ENCODE peak calls at places on chromosomes 4 and X, in eight cellular contexts. One of them, this sample, is unnamed.

GRCh38 chr4:141497627-141498026 is 138.8 kb upstream of the IL15 start:
- DNase-seq in suprapubic skin: no peak
- DNase-seq in tibial artery: no peak
- DNase-seq in left lung: no peak
- DNase-seq in mammary epithelial cell: peak
- DNase-seq in astrocyte: no peak
- DNase-seq in brain microvascular endothelial cell: no peak
- DNase-seq in fibroblast of pulmonary artery: no peak
- DNase-seq in this sample: no peak

GRCh38 chr4:156330436-156331031 is 376.9 kb upstream of the CTSO start:
- DNase-seq in astrocyte: no peak
- DNase-seq in tibial artery: no peak
- DNase-seq in suprapubic skin: no peak
- DNase-seq in fibroblast of pulmonary artery: no peak
- DNase-seq in mammary epithelial cell: no peak
- DNase-seq in brain microvascular endothelial cell: no peak
- DNase-seq in left lung: no peak
- DNase-seq in this sample: no peak

GRCh38 chrX:18194688-18195087 is 26.0 kb downstream of the BEND2 start:
- DNase-seq in astrocyte: no peak
- DNase-seq in suprapubic skin: no peak
- DNase-seq in left lung: no peak
- DNase-seq in mammary epithelial cell: no peak
- DNase-seq in tibial artery: no peak
- DNase-seq in fibroblast of pulmonary artery: no peak
- DNase-seq in brain microvascular endothelial cell: no peak
- DNase-seq in this sample: no peak

GRCh38 chr4:153649572-153649991 is 34.5 kb upstream of the TLR2 start:
- DNase-seq in mammary epithelial cell: peak
- DNase-seq in tibial artery: no peak
- DNase-seq in brain microvascular endothelial cell: peak
- DNase-seq in fibroblast of pulmonary artery: peak
- DNase-seq in suprapubic skin: no peak
- DNase-seq in astrocyte: peak
- DNase-seq in left lung: no peak
- DNase-seq in this sample: no peak

GRCh38 chr4:19300213-19300612 is 951.5 kb upstream of the SLIT2 start:
- DNase-seq in brain microvascular endothelial cell: no peak
- DNase-seq in suprapubic skin: no peak
- DNase-seq in astrocyte: peak
- DNase-seq in tibial artery: no peak
- DNase-seq in left lung: no peak
- DNase-seq in mammary epithelial cell: no peak
- DNase-seq in fibroblast of pulmonary artery: no peak
- DNase-seq in this sample: no peak

GRCh38 chr4:177386416-177386815 is 55.8 kb downstream of the AGA start:
- DNase-seq in suprapubic skin: no peak
- DNase-seq in mammary epithelial cell: no peak
- DNase-seq in brain microvascular endothelial cell: no peak
- DNase-seq in fibroblast of pulmonary artery: no peak
- DNase-seq in astrocyte: no peak
- DNase-seq in left lung: no peak
- DNase-seq in tibial artery: no peak
- DNase-seq in this sample: no peak

GRCh38 chr4:107589269-107589668 is 130.8 kb downstream of the PAPSS1 start:
- DNase-seq in left lung: no peak
- DNase-seq in astrocyte: no peak
- DNase-seq in tibial artery: no peak
- DNase-seq in fibroblast of pulmonary artery: no peak
- DNase-seq in brain microvascular endothelial cell: no peak
- DNase-seq in suprapubic skin: no peak
- DNase-seq in mammary epithelial cell: no peak
- DNase-seq in this sample: no peak

GRCh38 chr4:158443731-158444130 is 78.0 kb upstream of the RXFP1 start:
- DNase-seq in astrocyte: no peak
- DNase-seq in fibroblast of pulmonary artery: peak
- DNase-seq in mammary epithelial cell: no peak
- DNase-seq in left lung: no peak
- DNase-seq in suprapubic skin: no peak
- DNase-seq in tibial artery: no peak
- DNase-seq in brain microvascular endothelial cell: no peak
- DNase-seq in this sample: no peak

GRCh38 chr4:125243835-125244397 is 70.8 kb upstream of the FAT4 start:
- DNase-seq in suprapubic skin: no peak
- DNase-seq in mammary epithelial cell: peak
- DNase-seq in fibroblast of pulmonary artery: peak
- DNase-seq in brain microvascular endothelial cell: no peak
- DNase-seq in astrocyte: peak
- DNase-seq in left lung: no peak
- DNase-seq in tibial artery: no peak
- DNase-seq in this sample: no peak

GRCh38 chr4:41567186-41567585 is 29.2 kb downstream of the LIMCH1 start:
- DNase-seq in mammary epithelial cell: no peak
- DNase-seq in tibial artery: no peak
- DNase-seq in suprapubic skin: no peak
- DNase-seq in fibroblast of pulmonary artery: no peak
- DNase-seq in left lung: no peak
- DNase-seq in brain microvascular endothelial cell: no peak
- DNase-seq in astrocyte: no peak
- DNase-seq in this sample: no peak

GRCh38 chrX:319579-320125 is 1.1 kb upstream of the GTPBP6 start:
- DNase-seq in mammary epithelial cell: no peak
- DNase-seq in tibial artery: peak
- DNase-seq in suprapubic skin: peak
- DNase-seq in fibroblast of pulmonary artery: no peak
- DNase-seq in brain microvascular endothelial cell: no peak
- DNase-seq in left lung: peak
- DNase-seq in astrocyte: no peak
- DNase-seq in this sample: no peak

GRCh38 chrX:13059676-13060499 is 15.5 kb upstream of the FAM9C start:
- DNase-seq in suprapubic skin: no peak
- DNase-seq in mammary epithelial cell: peak
- DNase-seq in left lung: no peak
- DNase-seq in brain microvascular endothelial cell: peak
- DNase-seq in fibroblast of pulmonary artery: no peak
- DNase-seq in astrocyte: peak
- DNase-seq in tibial artery: no peak
- DNase-seq in this sample: no peak

GRCh38 chr4:152996101-152996500 is 60.0 kb downstream of the FHDC1 start:
- DNase-seq in mammary epithelial cell: peak
- DNase-seq in tibial artery: no peak
- DNase-seq in fibroblast of pulmonary artery: no peak
- DNase-seq in left lung: no peak
- DNase-seq in brain microvascular endothelial cell: no peak
- DNase-seq in suprapubic skin: no peak
- DNase-seq in astrocyte: no peak
- DNase-seq in this sample: no peak

GRCh38 chr4:957231-957580 is 16.2 kb downstream of the DGKQ start:
- DNase-seq in suprapubic skin: no peak
- DNase-seq in left lung: no peak
- DNase-seq in fibroblast of pulmonary artery: no peak
- DNase-seq in astrocyte: no peak
- DNase-seq in brain microvascular endothelial cell: no peak
- DNase-seq in tibial artery: peak
- DNase-seq in mammary epithelial cell: no peak
- DNase-seq in this sample: no peak

GRCh38 chrX:129641941-129642340 is 12.8 kb downstream of the APLN start:
- DNase-seq in mammary epithelial cell: peak
- DNase-seq in suprapubic skin: no peak
- DNase-seq in left lung: no peak
- DNase-seq in astrocyte: peak
- DNase-seq in fibroblast of pulmonary artery: peak
- DNase-seq in tibial artery: no peak
- DNase-seq in brain microvascular endothelial cell: peak
- DNase-seq in this sample: no peak

GRCh38 chr4:72218953-72219352 is 187.2 kb downstream of the NPFFR2 start:
- DNase-seq in mammary epithelial cell: no peak
- DNase-seq in left lung: no peak
- DNase-seq in tibial artery: no peak
- DNase-seq in suprapubic skin: no peak
- DNase-seq in astrocyte: no peak
- DNase-seq in brain microvascular endothelial cell: no peak
- DNase-seq in fibroblast of pulmonary artery: no peak
- DNase-seq in this sample: no peak

GRCh38 chr4:101222156-101222845 is 125.0 kb downstream of the PPP3CA start:
- DNase-seq in mammary epithelial cell: no peak
- DNase-seq in fibroblast of pulmonary artery: peak
- DNase-seq in astrocyte: no peak
- DNase-seq in suprapubic skin: no peak
- DNase-seq in brain microvascular endothelial cell: no peak
- DNase-seq in tibial artery: no peak
- DNase-seq in left lung: no peak
- DNase-seq in this sample: no peak

DNA sequence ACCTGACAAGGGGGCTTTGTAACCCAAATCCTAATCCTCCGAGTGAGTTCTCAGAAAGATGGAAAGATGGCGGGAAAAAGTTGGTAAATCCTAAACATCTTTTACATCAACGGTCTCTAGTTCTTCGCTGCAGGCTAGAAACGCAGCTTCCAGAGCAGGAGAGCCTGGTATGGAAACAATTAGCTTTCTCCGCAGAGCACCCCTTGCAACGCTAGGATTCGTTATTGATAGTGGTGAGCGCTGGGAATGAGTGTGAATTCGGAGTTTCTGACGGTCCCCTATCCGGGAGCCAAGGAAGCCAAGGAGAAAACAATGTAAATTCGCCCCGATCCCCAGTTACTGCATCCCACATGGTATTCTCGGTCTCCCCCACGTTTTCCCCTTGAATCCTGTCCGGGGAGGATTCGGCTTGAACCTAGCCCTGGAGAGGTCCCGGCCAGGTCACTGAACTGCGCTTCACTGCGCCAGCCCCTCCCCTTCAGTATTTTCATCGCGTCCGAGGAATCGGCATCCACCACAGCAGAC is 4.7 kb upstream of the NEUROG2 start:
- DNase-seq in fibroblast of pulmonary artery: no peak
- DNase-seq in suprapubic skin: no peak
- DNase-seq in brain microvascular endothelial cell: no peak
- DNase-seq in astrocyte: no peak
- DNase-seq in tibial artery: no peak
- DNase-seq in left lung: no peak
- DNase-seq in mammary epithelial cell: no peak
- DNase-seq in this sample: no peak
- H3K4me3 ChIP-seq in fibroblast of pulmonary artery: no peak
- H3K4me3 ChIP-seq in suprapubic skin: no peak
- H3K4me3 ChIP-seq in brain microvascular endothelial cell: no peak
- H3K4me3 ChIP-seq in astrocyte: no peak
- H3K4me3 ChIP-seq in tibial artery: no peak
- H3K4me3 ChIP-seq in left lung: no peak
- H3K4me3 ChIP-seq in mammary epithelial cell: no peak
- H3K4me3 ChIP-seq in this sample: no peak

GRCh38 chrX:65679071-65679540 is 11.7 kb downstream of the MSN start:
- DNase-seq in left lung: no peak
- DNase-seq in brain microvascular endothelial cell: no peak
- DNase-seq in mammary epithelial cell: peak
- DNase-seq in fibroblast of pulmonary artery: peak
- DNase-seq in tibial artery: no peak
- DNase-seq in astrocyte: peak
- DNase-seq in suprapubic skin: no peak
- DNase-seq in this sample: no peak

GRCh38 chrX:65686246-65686645 is 18.8 kb downstream of the MSN start:
- DNase-seq in suprapubic skin: no peak
- DNase-seq in mammary epithelial cell: no peak
- DNase-seq in fibroblast of pulmonary artery: no peak
- DNase-seq in brain microvascular endothelial cell: no peak
- DNase-seq in tibial artery: no peak
- DNase-seq in astrocyte: no peak
- DNase-seq in left lung: no peak
- DNase-seq in this sample: no peak

GRCh38 chrX:65685112-65685511 is 17.7 kb downstream of the MSN start:
- DNase-seq in brain microvascular endothelial cell: no peak
- DNase-seq in suprapubic skin: no peak
- DNase-seq in astrocyte: no peak
- DNase-seq in tibial artery: no peak
- DNase-seq in left lung: no peak
- DNase-seq in mammary epithelial cell: no peak
- DNase-seq in fibroblast of pulmonary artery: no peak
- DNase-seq in this sample: no peak

GRCh38 chrX:65677954-65678469 is 10.6 kb downstream of the MSN start:
- DNase-seq in left lung: no peak
- DNase-seq in suprapubic skin: no peak
- DNase-seq in astrocyte: peak
- DNase-seq in brain microvascular endothelial cell: peak
- DNase-seq in mammary epithelial cell: peak
- DNase-seq in tibial artery: no peak
- DNase-seq in fibroblast of pulmonary artery: peak
- DNase-seq in this sample: no peak

GRCh38 chrX:65681810-65682209 is 14.4 kb downstream of the MSN start:
- DNase-seq in brain microvascular endothelial cell: no peak
- DNase-seq in left lung: no peak
- DNase-seq in tibial artery: no peak
- DNase-seq in fibroblast of pulmonary artery: no peak
- DNase-seq in suprapubic skin: no peak
- DNase-seq in astrocyte: no peak
- DNase-seq in mammary epithelial cell: no peak
- DNase-seq in this sample: no peak
- TF ChIP-seq CTCF in brain microvascular endothelial cell: no peak
- TF ChIP-seq CTCF in left lung: no peak
- TF ChIP-seq CTCF in tibial artery: no peak
- TF ChIP-seq CTCF in fibroblast of pulmonary artery: no peak
- TF ChIP-seq CTCF in suprapubic skin: no peak
- TF ChIP-seq CTCF in astrocyte: no peak
- TF ChIP-seq CTCF in mammary epithelial cell: no peak
- TF ChIP-seq CTCF in this sample: no peak

DNA sequence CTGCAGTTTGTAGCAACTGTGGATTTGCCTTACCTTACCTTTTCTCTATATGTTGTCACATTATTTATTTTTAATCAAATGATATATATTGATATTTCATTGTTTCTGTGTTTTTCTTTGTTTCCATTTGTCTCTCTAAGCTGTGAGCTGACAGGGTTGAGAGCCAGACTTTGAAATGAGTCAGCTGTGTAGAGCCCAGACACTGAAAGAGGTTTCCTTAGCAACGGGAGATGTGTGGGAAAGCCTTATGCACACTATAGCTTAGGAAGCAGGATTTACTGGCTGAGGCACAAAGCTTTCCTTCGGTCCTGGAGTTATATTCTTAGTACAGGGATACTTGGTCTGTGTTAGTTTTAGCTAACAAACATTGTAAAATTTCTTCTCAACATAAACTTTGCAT is 192.2 kb downstream of the FGF13 start:
- DNase-seq in fibroblast of pulmonary artery: no peak
- DNase-seq in brain microvascular endothelial cell: no peak
- DNase-seq in astrocyte: peak
- DNase-seq in left lung: no peak
- DNase-seq in tibial artery: no peak
- DNase-seq in suprapubic skin: no peak
- DNase-seq in mammary epithelial cell: no peak
- DNase-seq in this sample: peak
- H3K4me3 ChIP-seq in fibroblast of pulmonary artery: no peak
- H3K4me3 ChIP-seq in brain microvascular endothelial cell: no peak
- H3K4me3 ChIP-seq in astrocyte: no peak
- H3K4me3 ChIP-seq in left lung: no peak
- H3K4me3 ChIP-seq in tibial artery: no peak
- H3K4me3 ChIP-seq in suprapubic skin: no peak
- H3K4me3 ChIP-seq in mammary epithelial cell: no peak
- H3K4me3 ChIP-seq in this sample: no peak

DNA sequence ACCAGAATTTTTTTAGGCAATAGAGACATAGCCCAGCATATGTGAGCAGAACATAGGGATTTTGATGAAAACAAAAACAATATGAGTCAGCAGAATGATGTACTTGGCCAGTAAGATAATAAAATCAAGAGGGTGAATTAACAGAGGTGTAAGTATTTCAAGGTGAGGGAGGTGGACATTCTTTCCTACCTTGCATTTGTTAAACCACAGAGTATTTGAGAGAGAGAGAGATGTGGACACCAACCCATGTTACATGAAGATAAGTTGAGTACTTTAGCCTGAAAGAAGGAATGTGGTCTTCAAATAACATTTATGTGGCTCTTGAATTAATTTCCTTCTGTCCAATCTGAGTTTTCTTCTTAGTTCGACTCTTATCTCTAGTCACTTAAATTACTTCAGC is 68.6 kb downstream of the DIAPH2 start:
- DNase-seq in brain microvascular endothelial cell: no peak
- DNase-seq in astrocyte: no peak
- DNase-seq in mammary epithelial cell: no peak
- DNase-seq in tibial artery: no peak
- DNase-seq in suprapubic skin: no peak
- DNase-seq in fibroblast of pulmonary artery: no peak
- DNase-seq in left lung: no peak
- DNase-seq in this sample: no peak
- TF ChIP-seq CTCF in brain microvascular endothelial cell: no peak
- TF ChIP-seq CTCF in astrocyte: no peak
- TF ChIP-seq CTCF in mammary epithelial cell: no peak
- TF ChIP-seq CTCF in tibial artery: no peak
- TF ChIP-seq CTCF in suprapubic skin: no peak
- TF ChIP-seq CTCF in fibroblast of pulmonary artery: no peak
- TF ChIP-seq CTCF in left lung: no peak
- TF ChIP-seq CTCF in this sample: no peak